ENCODE peak calls at places on chromosomes 12 and 14, in nine cellular contexts. A is OCI-LY7, S is HCT116, Y is hepatocyte, T is GM23338, C is MM.1S, E is GM23248, W is neural progenitor cell, Q is SK-N-SH. I is an unnamed sample.

GRCh38 chr14:61620130-61620946 is 75.0 kb upstream of the HIF1A start:
- DNase-seq in A (no peak), S (no peak), Y (peak; percentile 64), T (no peak), C (no peak), E (peak; percentile 95), W (no peak), Q (no peak), I (peak; percentile 56)

GRCh38 chr12:71566655-71567054 is 97.0 kb downstream of the ZFC3H1 start:
- DNase-seq in A (no peak), S (no peak), Y (no peak), T (no peak), C (no peak), E (no peak), W (no peak), Q (no peak), I (no peak)

GRCh38 chr12:209246-209645 is 4.7 kb downstream of the SLC6A12 start:
- DNase-seq in A (no peak), S (no peak), Y (no peak), T (no peak), C (no peak), E (no peak), W (no peak), Q (no peak), I (no peak)

GRCh38 chr14:22493753-22494152 is 95.3 kb downstream of the DAD1 start:
- DNase-seq in A (no peak), S (no peak), Y (no peak), T (no peak), C (no peak), E (no peak), W (no peak), Q (no peak), I (no peak)

GRCh38 chr12:109604902-109605536 is 31.4 kb downstream of the MVK start:
- DNase-seq in A (no peak), S (no peak), Y (no peak), T (no peak), C (no peak), E (no peak), W (peak; percentile 68), Q (no peak), I (no peak)

GRCh38 chr14:53002576-53002975 is 51.7 kb upstream of the FERMT2 start:
- DNase-seq in A (peak; percentile 5), S (no peak), Y (no peak), T (no peak), C (no peak), E (no peak), W (no peak), Q (no peak), I (no peak)

GRCh38 chr14:91831337-91831736 is 36.0 kb downstream of the TC2N start:
- DNase-seq in A (no peak), S (no peak), Y (no peak), T (no peak), C (no peak), E (no peak), W (no peak), Q (no peak), I (no peak)

GRCh38 chr12:47828967-47829482 is 9.3 kb upstream of the HDAC7 start:
- DNase-seq in A (no peak), S (peak; percentile 41), Y (peak; percentile 75), T (peak; percentile 76), C (no peak), E (peak; percentile 79), W (no peak), Q (peak; percentile 83), I (peak; percentile 90)

GRCh38 chr12:51246254-51246853 is 7.7 kb downstream of the DAZAP2 start:
- DNase-seq in A (peak; percentile 41), S (no peak), Y (no peak), T (no peak), C (no peak), E (peak; percentile 21), W (no peak), Q (peak; percentile 32), I (no peak)

DNA sequence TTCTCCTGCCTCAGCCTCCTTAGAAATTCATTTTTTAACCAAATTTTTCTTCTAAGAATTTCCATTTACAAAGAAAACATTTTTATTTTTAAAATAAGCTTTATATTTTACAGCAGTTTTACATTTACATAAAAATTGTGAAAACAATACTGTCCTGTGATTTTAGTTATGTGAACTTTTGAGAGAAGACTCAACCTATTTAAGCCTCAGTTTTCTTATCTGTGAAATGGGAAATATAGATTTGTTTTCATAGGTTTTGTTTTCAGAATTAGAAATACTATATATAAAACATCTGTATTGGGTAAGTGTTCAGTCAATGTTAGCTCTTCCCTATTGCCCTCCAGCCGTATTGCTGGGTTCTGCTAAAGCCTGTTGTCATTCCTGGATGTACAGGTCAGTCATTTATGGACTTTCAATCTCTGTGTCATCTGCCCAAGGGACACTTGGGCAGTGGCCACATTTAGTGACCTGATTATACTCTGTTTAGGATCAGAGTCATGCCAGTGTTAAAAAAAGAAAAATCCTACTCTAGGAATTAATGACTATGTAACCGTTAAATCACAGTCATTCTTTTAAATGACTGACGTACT is 22.3 kb upstream of the KRAS start:
- DNase-seq in A (no peak), S (no peak), Y (no peak), T (no peak), C (no peak), E (no peak), W (no peak), Q (peak; percentile 6), I (no peak)
- TF ChIP-seq EZH2phosphoT487 in A (no peak), S (no peak), Y (no peak), T (no peak), C (no peak), E (no peak), W (no peak), Q (no peak), I (no peak)

GRCh38 chr12:116266220-116266619 is 11.3 kb downstream of the MED13L start:
- DNase-seq in A (no peak), S (no peak), Y (peak; percentile 22), T (peak; percentile 64), C (no peak), E (peak; percentile 56), W (peak; percentile 43), Q (no peak), I (no peak)

GRCh38 chr12:116266631-116267349 is 10.7 kb downstream of the MED13L start:
- DNase-seq in A (no peak), S (no peak), Y (no peak), T (no peak), C (no peak), E (peak; percentile 62), W (no peak), Q (no peak), I (no peak)

GRCh38 chr12:116263844-116264243 is 13.6 kb downstream of the MED13L start:
- DNase-seq in A (no peak), S (no peak), Y (no peak), T (peak; percentile 46), C (no peak), E (no peak), W (peak; percentile 44), Q (no peak), I (no peak)

GRCh38 chr12:116264525-116265070 is 12.9 kb downstream of the MED13L start:
- DNase-seq in A (no peak), S (no peak), Y (no peak), T (peak; percentile 18), C (no peak), E (no peak), W (peak; percentile 59), Q (no peak), I (no peak)

GRCh38 chr12:116265361-116266128 is 11.9 kb downstream of the MED13L start:
- DNase-seq in A (no peak), S (no peak), Y (no peak), T (no peak), C (no peak), E (peak; percentile 64), W (no peak), Q (no peak), I (no peak)
- H3K4me1 ChIP-seq in A (no peaks in the 10 kb centered on the region), S (peaks cover 58% of the 10 kb centered on the region), Y (peaks cover 46% of the 10 kb centered on the region), T (peaks cover 50% of the 10 kb centered on the region), C (peaks cover 4% of the 10 kb centered on the region), E (peaks cover 73% of the 10 kb centered on the region), W (peaks cover 58% of the 10 kb centered on the region), Q (peaks cover 11% of the 10 kb centered on the region), I (peaks cover 42% of the 10 kb centered on the region)

DNA sequence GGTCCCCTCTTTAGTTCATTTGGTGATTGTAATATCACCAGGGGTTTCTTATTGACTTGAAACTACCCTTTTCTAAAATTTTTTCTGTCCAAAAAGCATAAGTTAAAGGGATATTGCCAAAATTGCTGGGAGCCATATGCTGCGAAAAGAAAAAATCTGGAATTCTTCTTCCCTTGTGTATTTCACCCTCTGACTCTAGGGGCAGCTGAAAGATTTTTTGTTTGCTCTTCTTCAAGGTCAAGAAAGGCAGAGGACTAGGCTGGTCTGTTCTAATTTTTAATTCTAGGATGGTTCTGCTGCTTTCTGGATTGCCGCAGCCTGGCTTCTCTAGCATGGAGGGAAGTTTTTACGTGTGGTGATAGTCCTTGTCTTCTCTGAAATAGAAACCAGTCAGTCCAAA is 61.6 kb downstream of the FBXL14 start:
- DNase-seq in A (no peak), S (no peak), Y (no peak), T (no peak), C (peak; percentile 28), E (peak; percentile 62), W (no peak), Q (no peak), I (no peak)
- TF ChIP-seq EZH2phosphoT487 in A (no peak), S (no peak), Y (no peak), T (no peak), C (no peak), E (no peak), W (no peak), Q (no peak), I (no peak)

GRCh38 chr12:111424189-111424792 is 18.6 kb downstream of the SH2B3 start:
- DNase-seq in A (no peak), S (no peak), Y (no peak), T (no peak), C (no peak), E (no peak), W (no peak), Q (no peak), I (no peak)
- H3K4me1 ChIP-seq in A (peaks cover 13% of the 10 kb centered on the region), S (peaks cover 31% of the 10 kb centered on the region), Y (peaks cover 7% of the 10 kb centered on the region), T (peaks cover 29% of the 10 kb centered on the region), C (no peaks in the 10 kb centered on the region), E (peaks cover 16% of the 10 kb centered on the region), W (peaks cover 14% of the 10 kb centered on the region), Q (peaks cover 4% of the 10 kb centered on the region), I (peaks cover 19% of the 10 kb centered on the region)

GRCh38 chr12:27821259-27821973 is 41.4 kb upstream of the MANSC4 start:
- DNase-seq in A (peak; percentile 83), S (peak; percentile 77), Y (peak; percentile 82), T (peak; percentile 96), C (peak; percentile 86), E (peak; percentile 79), W (peak; percentile 83), Q (peak; percentile 51), I (peak; percentile 99)

GRCh38 chr12:27822076-27822712 is 42.2 kb upstream of the MANSC4 start:
- DNase-seq in A (peak; percentile 53), S (peak; percentile 22), Y (no peak), T (no peak), C (no peak), E (peak; percentile 94), W (no peak), Q (no peak), I (peak; percentile 99)

GRCh38 chr12:27826076-27826475 is 46.0 kb upstream of the MANSC4 start:
- DNase-seq in A (no peak), S (no peak), Y (no peak), T (no peak), C (no peak), E (peak; percentile 53), W (no peak), Q (no peak), I (no peak)

GRCh38 chr12:27823038-27823437 is 43.0 kb upstream of the MANSC4 start:
- DNase-seq in A (no peak), S (no peak), Y (no peak), T (no peak), C (no peak), E (no peak), W (no peak), Q (no peak), I (no peak)

GRCh38 chr12:27824126-27824842 is 44.2 kb upstream of the MANSC4 start:
- DNase-seq in A (peak; percentile 51), S (no peak), Y (no peak), T (no peak), C (peak; percentile 27), E (no peak), W (no peak), Q (no peak), I (no peak)
- TF ChIP-seq EZH2phosphoT487 in A (no peak), S (no peak), Y (no peak), T (no peak), C (no peak), E (no peak), W (no peak), Q (no peak), I (no peak)

I was measured in PC-3.